ENCODE peak calls at places on chromosomes 5 and 9, in nine cellular contexts. H is K562, Z is GM23338, R is neural progenitor cell, N is astrocyte, X is MM.1S, D is GM23248, Q is PC-3, W is fibroblast of lung. B is an unnamed sample.

GRCh38 chr5:142106061-142106460 is 2.5 kb upstream of the NDFIP1 start:
- DNase-seq in R (no peak), X (no peak), Q (no peak), Z (no peak), H (no peak), W (no peak), N (no peak), D (peak), B (no peak)

GRCh38 chr9:94941211-94941875 is 214.8 kb downstream of the AOPEP start:
- DNase-seq in Q (no peak), X (no peak), Z (no peak), H (no peak), N (no peak), W (no peak), D (peak), R (no peak), B (peak)

GRCh38 chr5:57302643-57303042 is 128.8 kb downstream of the GPBP1 start:
- DNase-seq in Q (no peak), R (no peak), N (peak), X (no peak), H (no peak), D (peak), W (peak), Z (no peak), B (no peak)

GRCh38 chr5:11302663-11303062 is 541.6 kb upstream of the DAP start:
- DNase-seq in X (no peak), Z (no peak), N (no peak), D (no peak), R (no peak), H (no peak), W (no peak), Q (no peak), B (no peak)

GRCh38 chr5:84130006-84130580 is 254.6 kb downstream of the EDIL3 start:
- DNase-seq in N (no peak), X (no peak), H (no peak), R (no peak), W (no peak), Z (no peak), Q (peak), D (no peak), B (no peak)

GRCh38 chr5:180102636-180103035 is 31.1 kb upstream of the RNF130 start:
- DNase-seq in N (no peak), D (no peak), W (no peak), R (no peak), X (no peak), Q (no peak), Z (no peak), H (no peak), B (no peak)

GRCh38 chr5:81696418-81697397 is 54.2 kb downstream of the SSBP2 start:
- DNase-seq in H (no peak), W (no peak), R (no peak), Q (no peak), N (no peak), D (no peak), X (no peak), Z (no peak), B (no peak)

GRCh38 chr5:9774472-9775079 is 144.4 kb upstream of the TAS2R1 start:
- DNase-seq in X (no peak), W (peak), H (no peak), D (peak), Q (peak), R (peak), N (peak), Z (peak), B (no peak)

GRCh38 chr9:99465231-99465891 is 243.3 kb downstream of the SEC61B start:
- DNase-seq in D (no peak), X (no peak), R (peak), W (no peak), Q (no peak), Z (no peak), H (no peak), N (peak), B (no peak)

DNA sequence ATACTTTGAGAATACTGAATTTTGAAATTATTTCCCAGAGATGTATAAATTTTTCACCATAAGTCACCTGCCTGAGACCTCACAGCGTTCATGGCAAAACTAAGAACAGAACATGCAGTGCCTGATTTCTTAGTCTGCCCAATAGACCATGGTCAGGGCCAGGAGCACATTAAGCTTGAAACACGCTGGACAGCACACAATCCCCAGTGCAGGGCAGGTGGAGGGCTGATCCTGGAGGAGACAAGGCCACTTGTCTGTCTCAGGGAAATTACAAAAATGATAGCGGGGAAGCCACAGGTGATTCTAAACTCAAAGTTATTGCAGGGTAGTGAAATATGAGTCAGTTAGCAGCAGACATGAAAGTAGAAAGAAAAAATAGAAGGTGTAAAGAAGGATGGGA is 18.6 kb upstream of the ENC1 start:
- DNase-seq in X (no peak), H (no peak), W (no peak), Z (no peak), R (no peak), N (no peak), Q (no peak), D (no peak), B (no peak)
- H3K27ac ChIP-seq in X (no peak), H (no peak), W (no peak), Z (no peak), R (no peak), N (no peak), Q (no peak), D (no peak), B (no peak)

GRCh38 chr9:120567874-120568273 is 12.1 kb downstream of the CDK5RAP2 start:
- DNase-seq in R (no peak), X (peak), W (no peak), Z (no peak), Q (no peak), N (no peak), H (no peak), D (no peak), B (no peak)

GRCh38 chr9:120571443-120572257 is 8.3 kb downstream of the CDK5RAP2 start:
- DNase-seq in X (no peak), D (peak), N (peak), Q (no peak), W (peak), Z (no peak), R (no peak), H (no peak), B (no peak)

GRCh38 chr9:120569556-120569955 is 10.4 kb downstream of the CDK5RAP2 start:
- DNase-seq in W (no peak), D (peak), X (no peak), R (no peak), H (no peak), N (no peak), Q (no peak), Z (no peak), B (no peak)

GRCh38 chr9:120568816-120569215 is 11.2 kb downstream of the CDK5RAP2 start:
- DNase-seq in H (no peak), Z (no peak), X (no peak), W (no peak), D (no peak), R (no peak), N (no peak), Q (no peak), B (no peak)

DNA sequence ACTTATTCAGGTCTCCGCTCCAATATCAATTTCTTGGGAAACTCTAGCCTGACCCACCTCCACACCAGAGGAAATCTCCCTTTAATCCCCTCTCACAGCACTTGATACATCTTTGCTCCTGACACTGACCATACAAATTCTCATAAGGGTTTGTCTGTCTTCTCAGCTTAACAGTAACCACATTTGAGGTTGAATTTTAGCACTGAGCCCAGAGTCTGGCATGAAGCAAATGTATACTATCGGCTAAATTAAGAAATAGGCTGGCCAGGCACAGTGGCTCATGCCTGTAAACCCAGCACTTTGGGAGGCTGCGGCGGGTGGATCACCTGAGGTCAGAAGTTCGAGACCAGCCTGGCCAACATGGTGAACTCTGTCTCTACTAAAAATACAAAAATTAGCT is 9.7 kb downstream of the CDK5RAP2 start:
- DNase-seq in R (no peak), W (no peak), Z (no peak), X (no peak), D (no peak), Q (no peak), H (no peak), N (no peak), B (no peak)
- H2AFZ ChIP-seq in R (no peak), W (no peak), Z (no peak), X (no peak), D (no peak), Q (no peak), H (no peak), N (no peak), B (no peak)

GRCh38 chr5:88675159-88675757 is 207.7 kb downstream of the MEF2C start:
- DNase-seq in Q (no peak), W (no peak), N (peak), D (no peak), H (no peak), R (no peak), Z (no peak), X (peak), B (no peak)
- TF ChIP-seq EZH2 in Q (no peak), W (peak), N (no peak), D (no peak), H (no peak), R (peak), Z (peak), X (no peak), B (no peak)

GRCh38 chr9:113620016-113620376 is 156.5 kb downstream of the RGS3 start:
- DNase-seq in Q (no peak), W (no peak), D (no peak), H (no peak), X (no peak), Z (no peak), N (no peak), R (no peak), B (no peak)

GRCh38 chr9:113616716-113617496 is 153.4 kb downstream of the RGS3 start:
- DNase-seq in D (no peak), Q (no peak), R (no peak), W (no peak), N (no peak), H (no peak), Z (no peak), X (no peak), B (no peak)

GRCh38 chr9:113616116-113616515 is 152.6 kb downstream of the RGS3 start:
- DNase-seq in N (no peak), R (no peak), Z (no peak), Q (no peak), W (no peak), X (no peak), D (no peak), H (no peak), B (no peak)

GRCh38 chr9:113619156-113619861 is 155.8 kb downstream of the RGS3 start:
- DNase-seq in R (no peak), W (no peak), Z (no peak), N (no peak), X (no peak), Q (no peak), H (no peak), D (no peak), B (no peak)

DNA sequence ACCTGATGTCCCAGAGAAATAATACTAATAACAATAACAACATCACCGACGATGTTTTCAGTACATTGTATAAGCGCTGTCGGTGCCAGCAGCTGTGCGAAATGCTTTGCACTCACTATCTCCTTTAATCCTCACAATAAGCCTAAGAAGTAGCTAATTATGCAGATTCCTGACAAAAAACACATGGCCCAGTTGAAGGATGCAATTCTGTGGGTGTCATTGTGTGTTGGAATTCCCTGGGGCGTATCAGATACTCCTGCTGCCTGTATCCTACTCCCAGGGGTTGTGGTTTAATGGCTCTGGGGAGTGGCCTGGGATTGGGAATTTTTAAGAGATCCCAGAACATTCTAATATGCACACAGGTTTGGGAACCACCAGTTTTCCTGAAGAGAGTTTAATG is 154.0 kb downstream of the RGS3 start:
- DNase-seq in R (peak), Q (no peak), W (no peak), N (no peak), D (no peak), Z (no peak), X (no peak), H (no peak), B (no peak)
- H3K27ac ChIP-seq in R (no peak), Q (no peak), W (no peak), N (no peak), D (no peak), Z (no peak), X (no peak), H (no peak), B (no peak)

GRCh38 chr9:136726631-136727191 is 14.3 kb downstream of the DIPK1B start:
- DNase-seq in X (peak), R (peak), Q (peak), Z (no peak), W (peak), N (no peak), H (peak), D (peak), B (no peak)

GRCh38 chr9:136728080-136728547 is 14.6 kb downstream of the LCN10 start:
- DNase-seq in N (peak), Q (peak), H (peak), Z (peak), D (peak), W (peak), X (peak), R (peak), B (peak)

GRCh38 chr9:136728548-136729123 is 14.1 kb downstream of the LCN10 start:
- DNase-seq in Q (peak), H (peak), R (peak), Z (peak), N (no peak), D (peak), W (peak), X (peak), B (no peak)

GRCh38 chr9:136729926-136730325 is 12.8 kb downstream of the LCN10 start:
- DNase-seq in D (no peak), Z (no peak), N (no peak), X (no peak), R (no peak), W (no peak), H (no peak), Q (no peak), B (no peak)

DNA sequence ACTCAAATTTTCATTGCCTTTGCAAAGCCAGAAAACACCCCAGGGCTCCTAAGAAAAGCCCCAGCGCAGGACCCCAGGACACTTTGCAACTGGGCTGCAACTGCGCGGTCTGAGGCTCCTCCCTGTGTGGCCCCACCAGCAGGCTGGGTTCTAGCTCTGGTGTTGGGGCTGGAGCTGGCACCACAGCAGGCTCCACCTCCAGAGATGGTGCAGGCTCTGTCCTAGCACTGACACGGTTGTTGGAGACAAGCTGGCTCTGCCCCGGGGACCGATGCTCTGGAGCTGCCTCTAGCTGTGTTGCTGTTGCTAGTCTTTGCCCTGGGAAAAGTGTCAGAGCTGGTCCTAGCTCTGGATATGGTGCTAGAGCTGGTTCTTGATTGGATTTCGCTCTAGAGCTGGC is 13.6 kb downstream of the LCN10 start:
- DNase-seq in D (peak), R (no peak), Z (no peak), W (no peak), H (no peak), Q (no peak), X (no peak), N (no peak), B (no peak)
- H2AFZ ChIP-seq in D (peak), R (no peak), Z (no peak), W (no peak), H (no peak), Q (peak), X (no peak), N (no peak), B (no peak)

DNA sequence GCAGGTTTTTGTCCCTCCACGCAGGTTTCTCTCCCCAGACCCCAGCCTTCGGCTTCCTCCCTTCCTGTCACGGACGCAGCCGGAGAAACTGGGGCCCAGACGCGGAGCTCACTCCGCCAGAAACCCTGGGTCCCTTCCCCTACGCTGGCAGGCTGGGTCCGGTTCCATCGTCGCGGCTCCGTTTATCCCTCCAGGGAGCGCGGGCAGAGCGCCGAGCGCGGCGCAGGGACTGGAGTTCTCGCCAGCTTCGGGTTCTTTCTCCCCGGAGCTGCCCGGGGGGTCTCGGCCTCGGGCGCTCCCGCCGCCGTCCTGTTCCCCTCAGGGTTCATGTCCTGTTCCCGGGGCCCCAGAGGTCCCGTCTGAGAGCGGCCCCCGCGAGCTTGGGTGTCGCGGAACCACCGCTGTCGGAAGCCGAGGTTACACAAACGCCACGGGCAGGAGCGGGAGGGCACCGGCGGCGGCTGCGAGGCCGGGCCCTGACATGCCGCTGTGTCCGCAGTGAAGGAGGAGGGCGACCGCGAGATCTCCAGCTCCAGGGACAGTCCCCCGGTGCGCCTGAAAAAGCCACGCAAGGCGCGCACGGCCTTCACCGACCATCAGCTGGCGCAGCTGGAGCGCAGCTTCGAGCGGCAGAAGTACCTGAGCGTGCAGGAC is 4.6 kb downstream of the BARHL1 start:
- DNase-seq in Z (peak), Q (no peak), R (peak), W (no peak), D (no peak), X (no peak), H (no peak), N (no peak), B (no peak)
- TF ChIP-seq EZH2 in Z (peak), Q (no peak), R (peak), W (peak), D (peak), X (no peak), H (no peak), N (peak), B (no peak)

DNA sequence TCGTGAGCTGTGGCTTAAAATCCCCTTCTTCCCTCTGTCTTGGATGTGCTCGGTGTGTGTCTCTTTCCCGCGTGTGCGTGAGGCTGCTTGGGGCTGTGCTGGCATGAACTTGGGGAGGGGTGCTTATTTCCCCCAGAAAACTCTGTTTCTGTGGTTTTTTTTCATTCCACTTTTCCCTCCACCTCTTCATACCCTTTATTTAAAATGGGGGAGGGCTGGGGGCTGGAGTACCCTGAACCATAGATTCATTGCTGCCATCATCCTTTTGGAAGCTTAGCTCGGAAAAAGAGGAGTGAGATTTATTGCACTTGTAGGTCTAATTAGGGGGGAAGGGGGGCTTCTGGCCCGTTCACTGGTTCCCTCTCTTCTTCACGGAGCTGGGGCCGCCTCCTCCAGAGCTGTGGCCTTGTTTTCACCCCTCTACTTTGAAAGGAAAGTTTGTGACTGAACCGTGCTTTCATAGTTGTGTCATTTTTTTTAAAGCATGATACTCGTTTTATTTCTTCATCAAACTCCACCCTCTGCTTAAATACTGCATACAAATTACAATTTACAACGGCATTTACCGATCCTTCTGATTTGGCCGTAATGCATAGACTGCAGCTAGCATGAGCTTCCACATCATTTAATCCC is 2.8 kb downstream of the NR2F1 start:
- DNase-seq in Z (peak), H (no peak), W (peak), D (peak), R (peak), X (no peak), Q (no peak), N (no peak), B (no peak)
- H3K27ac ChIP-seq in Z (no peak), H (no peak), W (peak), D (no peak), R (no peak), X (no peak), Q (peak), N (peak), B (no peak)